ENCODE peak calls at places on chromosomes 5 and 9, in four cellular contexts. B, A, R and Y are unnamed samples.

GRCh38 chr9:110619831-110620230 is 40.3 kb upstream of the SVEP1 start:
- DNase-seq in B (no peak), R (no peak), A (no peak), Y (no peak)

GRCh38 chr5:123297866-123298265 is 125.3 kb downstream of the CEP120 start:
- DNase-seq in A (no peak), B (no peak), R (no peak), Y (no peak)

GRCh38 chr5:27702339-27702820 is 664.0 kb upstream of the CDH9 start:
- DNase-seq in R (no peak), B (no peak), A (no peak), Y (no peak)

GRCh38 chr9:95031711-95032461 is 285.6 kb downstream of the FANCC start:
- DNase-seq in R (no peak), A (no peak), B (peak; percentile 98), Y (no peak)

GRCh38 chr5:142095651-142096330 is 12.8 kb upstream of the NDFIP1 start:
- DNase-seq in A (no peak), R (peak; percentile 8), B (no peak), Y (no peak)

GRCh38 chr5:180390441-180391190 is 37.5 kb upstream of the GFPT2 start:
- DNase-seq in A (peak; percentile 23), R (no peak), B (no peak), Y (no peak)

GRCh38 chr9:121776739-121777637 is 125.6 kb downstream of the DAB2IP start:
- DNase-seq in A (no peak), B (no peak), R (no peak), Y (peak; percentile 3)

GRCh38 chr5:11007251-11007650 is 246.2 kb upstream of the DAP start:
- DNase-seq in A (no peak), B (no peak), R (no peak), Y (no peak)

GRCh38 chr9:36132081-36132480 is 4.5 kb upstream of the GLIPR2 start:
- DNase-seq in A (no peak), R (no peak), B (no peak), Y (no peak)

GRCh38 chr5:9340095-9340494 is 205.8 kb downstream of the SEMA5A start:
- DNase-seq in A (no peak), R (no peak), B (no peak), Y (no peak)

GRCh38 chr5:109989994-109990722 is 300.4 kb downstream of the MAN2A1 start:
- DNase-seq in A (no peak), B (peak; percentile 91), R (no peak), Y (no peak)

GRCh38 chr5:156956321-156956720 is 6.7 kb downstream of the TIMD4 start:
- DNase-seq in A (no peak), R (no peak), B (no peak), Y (no peak)

GRCh38 chr9:137201205-137201868 is 796 bp upstream of the TPRN start:
- DNase-seq in R (no peak), A (no peak), B (no peak), Y (no peak)

GRCh38 chr5:67648201-67648671 is 451.6 kb upstream of the CD180 start:
- DNase-seq in R (no peak), A (no peak), B (no peak), Y (no peak)

GRCh38 chr5:68068204-68068603 is 147.4 kb upstream of the PIK3R1 start:
- DNase-seq in B (no peak), R (no peak), A (no peak), Y (no peak)

GRCh38 chr9:2321523-2322148 is 300.0 kb upstream of the VLDLR start:
- DNase-seq in A (no peak), R (no peak), B (no peak), Y (no peak)

GRCh38 chr9:111099199-111100005 is 61.1 kb upstream of the LPAR1 start:
- DNase-seq in R (no peak), B (no peak), A (no peak), Y (peak; percentile 22)

GRCh38 chr5:173910215-173910614 is 22.1 kb downstream of the CPEB4 start:
- DNase-seq in R (no peak), B (no peak), A (no peak), Y (no peak)
- TF ChIP-seq CBFB in R (no peak), B (no peak), A (no peak), Y (no peak)

GRCh38 chr5:122085041-122085440 is 7.0 kb upstream of the LOX start:
- DNase-seq in R (no peak), B (no peak), A (no peak), Y (no peak)

GRCh38 chr5:122089614-122090013 is 11.6 kb upstream of the LOX start:
- DNase-seq in R (no peak), B (no peak), A (peak; percentile 48), Y (no peak)

GRCh38 chr5:122093415-122093814 is 15.4 kb upstream of the LOX start:
- DNase-seq in A (no peak), R (no peak), B (no peak), Y (no peak)

GRCh38 chr5:122091942-122092600 is 14.0 kb upstream of the LOX start:
- DNase-seq in A (peak; percentile 39), B (no peak), R (no peak), Y (no peak)

DNA sequence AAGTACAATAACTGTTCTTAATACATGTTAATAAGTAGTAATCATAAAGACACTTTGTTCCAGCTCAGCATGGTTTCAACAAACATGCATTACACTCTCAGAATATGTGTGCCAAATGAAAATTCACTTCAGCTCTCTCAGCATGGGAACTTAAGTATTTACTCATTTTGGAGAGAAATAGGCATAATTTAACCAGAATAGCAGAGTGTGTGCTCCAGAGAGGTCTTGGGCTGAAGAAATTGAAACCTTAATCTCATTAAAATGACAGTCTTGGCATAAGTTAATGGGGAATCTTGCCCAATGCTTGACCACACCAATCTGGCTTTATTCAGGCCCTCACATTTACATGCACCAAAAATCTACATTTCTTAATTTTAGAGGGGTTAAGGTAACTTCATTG is 11.0 kb upstream of the LOX start:
- DNase-seq in R (no peak), B (no peak), A (no peak), Y (no peak)
- TF ChIP-seq ETV6 in R (no peak), B (no peak), A (no peak), Y (no peak)

GRCh38 chr5:97134634-97135033 is 7.8 kb downstream of the LIX1 start:
- DNase-seq in A (no peak), B (no peak), R (no peak), Y (peak; percentile 13)

GRCh38 chr5:97133106-97133505 is 9.3 kb downstream of the LIX1 start:
- DNase-seq in R (no peak), B (no peak), A (no peak), Y (no peak)

GRCh38 chr5:97141031-97141430 is 1.4 kb downstream of the LIX1 start:
- DNase-seq in A (no peak), B (no peak), R (no peak), Y (no peak)

GRCh38 chr5:97135868-97136267 is 6.5 kb downstream of the LIX1 start:
- DNase-seq in B (no peak), R (no peak), A (no peak), Y (no peak)

GRCh38 chr5:97136471-97136870 is 5.9 kb downstream of the LIX1 start:
- DNase-seq in A (no peak), B (no peak), R (no peak), Y (no peak)
- TF ChIP-seq CREB1 in A (no peak), B (no peak), R (no peak), Y (no peak)

GRCh38 chr5:94469889-94470288 is 148.5 kb downstream of the KIAA0825 start:
- DNase-seq in A (no peak), B (no peak), R (no peak), Y (no peak)
- TF ChIP-seq CBFB in A (no peak), B (no peak), R (no peak), Y (no peak)

DNA sequence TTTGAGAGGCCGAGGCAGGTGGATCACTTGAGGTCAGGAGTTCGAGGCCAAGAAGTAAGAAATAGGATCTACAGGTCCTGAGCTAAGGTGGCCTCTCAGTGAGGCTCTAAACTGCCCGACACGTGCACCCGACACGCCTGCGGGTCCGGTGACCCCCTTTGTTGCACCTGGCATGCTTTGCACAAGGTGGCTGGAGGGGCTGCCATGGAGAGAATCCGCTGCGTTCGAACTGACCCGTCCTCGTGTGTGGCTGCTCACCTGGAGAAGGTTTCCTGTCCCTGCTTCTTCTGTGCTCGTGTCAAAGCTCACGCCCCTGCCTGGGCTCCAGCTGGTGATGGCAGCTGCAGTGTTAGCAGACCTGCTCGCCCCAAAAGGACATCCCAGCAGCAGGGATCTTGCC is 5.7 kb upstream of the OLFM1 start:
- DNase-seq in A (no peak), R (no peak), B (no peak), Y (no peak)
- TF ChIP-seq ETV6 in A (no peak), R (no peak), B (no peak), Y (no peak)

GRCh38 chr9:73056245-73056644 is 95.4 kb upstream of the ANXA1 start:
- DNase-seq in B (no peak), A (no peak), R (no peak), Y (no peak)
- TF ChIP-seq CREB1 in B (no peak), A (no peak), R (no peak), Y (no peak)

GRCh38 chr9:928363-929042 is 48.0 kb upstream of the DMRT3 start:
- DNase-seq in B (peak; percentile 28), A (peak; percentile 17), R (no peak), Y (peak; percentile 53)
- TF ChIP-seq CBFB in B (no peak), A (no peak), R (no peak), Y (no peak)